ENCODE peak calls at places on chromosomes 12 and 14, in nine cellular contexts. K, J, V, D, X, F, L, H and S are unnamed samples.

GRCh38 chr12:118124333-118124874 is 11.5 kb upstream of the PEBP1 start:
- DNase-seq in K (no peak), J (no peak), V (no peak), D (no peak), X (no peak), F (no peak), L (no peak), H (no peak), S (no peak)

GRCh38 chr14:44463386-44464004 is 43.6 kb downstream of the FSCB start:
- DNase-seq in K (no peak), J (no peak), V (no peak), D (no peak), X (no peak), F (no peak), L (no peak), H (no peak), S (no peak)

GRCh38 chr12:10363922-10364838 is 25.7 kb downstream of the KLRK1 start:
- DNase-seq in K (no peak), J (peak; percentile 31), V (no peak), D (peak; percentile 60), X (no peak), F (peak; percentile 26), L (no peak), H (no peak), S (peak; percentile 24)

GRCh38 chr14:70186826-70187483 is 1.8 kb downstream of the SLC8A3 start:
- DNase-seq in K (no peak), J (no peak), V (no peak), D (peak; percentile 12), X (peak; percentile 33), F (no peak), L (peak; percentile 15), H (no peak), S (no peak)

GRCh38 chr12:120267736-120268135 is 2.2 kb upstream of the PXN start:
- DNase-seq in K (no peak), J (no peak), V (no peak), D (no peak), X (no peak), F (no peak), L (no peak), H (no peak), S (no peak)

GRCh38 chr14:99391671-99392070 is 89.0 kb downstream of the SETD3 start:
- DNase-seq in K (no peak), J (no peak), V (no peak), D (no peak), X (no peak), F (no peak), L (no peak), H (no peak), S (peak; percentile 37)

GRCh38 chr12:2412305-2412643 is 359.5 kb downstream of the CACNA1C start:
- DNase-seq in K (no peak), J (no peak), V (no peak), D (no peak), X (no peak), F (no peak), L (no peak), H (no peak), S (no peak)

GRCh38 chr14:104870368-104871144 is 5.5 kb downstream of the CEP170B start:
- DNase-seq in K (no peak), J (no peak), V (peak; percentile 30), D (no peak), X (no peak), F (peak; percentile 16), L (peak; percentile 38), H (no peak), S (no peak)

GRCh38 chr14:24971255-24971654 is 78.7 kb downstream of the STXBP6 start:
- DNase-seq in K (no peak), J (no peak), V (no peak), D (no peak), X (no peak), F (no peak), L (no peak), H (no peak), S (no peak)

GRCh38 chr14:96047101-96047500 is 7.9 kb downstream of the C14orf132 start:
- DNase-seq in K (no peak), J (no peak), V (no peak), D (no peak), X (no peak), F (no peak), L (no peak), H (no peak), S (no peak)

GRCh38 chr14:34826661-34827060 is 48.5 kb downstream of the BAZ1A start:
- DNase-seq in K (no peak), J (no peak), V (no peak), D (no peak), X (no peak), F (no peak), L (no peak), H (no peak), S (no peak)

GRCh38 chr12:29232086-29232485 is 83.0 kb downstream of the FAR2 start:
- DNase-seq in K (no peak), J (no peak), V (no peak), D (no peak), X (no peak), F (no peak), L (no peak), H (no peak), S (no peak)

GRCh38 chr14:87944987-87945604 is 47.9 kb downstream of the GALC start:
- DNase-seq in K (no peak), J (no peak), V (no peak), D (peak; percentile 55), X (no peak), F (no peak), L (no peak), H (peak; percentile 13), S (peak; percentile 32)

GRCh38 chr14:27049611-27050172 is 451.9 kb upstream of the NOVA1 start:
- DNase-seq in K (no peak), J (no peak), V (no peak), D (no peak), X (no peak), F (no peak), L (no peak), H (no peak), S (no peak)

GRCh38 chr14:94451826-94452225 is 774 bp downstream of the SERPINA11 start:
- DNase-seq in K (no peak), J (no peak), V (no peak), D (no peak), X (no peak), F (no peak), L (no peak), H (no peak), S (no peak)

GRCh38 chr14:76908834-76909233 is 82.6 kb downstream of the LRRC74A start:
- DNase-seq in K (no peak), J (peak; percentile 66), V (no peak), D (peak; percentile 88), X (no peak), F (no peak), L (no peak), H (no peak), S (peak; percentile 96)

GRCh38 chr14:71372411-71372838 is 465.2 kb downstream of the PCNX1 start:
- DNase-seq in K (no peak), J (no peak), V (no peak), D (no peak), X (peak; percentile 21), F (no peak), L (no peak), H (peak; percentile 92), S (peak; percentile 36)

GRCh38 chr12:47214771-47215170 is 135.0 kb upstream of the AMIGO2 start:
- DNase-seq in K (no peak), J (no peak), V (no peak), D (no peak), X (no peak), F (no peak), L (no peak), H (no peak), S (no peak)

GRCh38 chr14:104280085-104280901 is 141.9 kb downstream of the KIF26A start:
- DNase-seq in K (no peak), J (no peak), V (no peak), D (no peak), X (no peak), F (peak; percentile 11), L (peak; percentile 7), H (no peak), S (no peak)

GRCh38 chr12:57218030-57218853 is 1.6 kb downstream of the NXPH4 start:
- DNase-seq in K (no peak), J (no peak), V (no peak), D (no peak), X (no peak), F (no peak), L (no peak), H (no peak), S (no peak)

GRCh38 chr12:109744026-109744425 is 30.4 kb downstream of the FAM222A start:
- DNase-seq in K (no peak), J (no peak), V (no peak), D (no peak), X (no peak), F (peak; percentile 2), L (no peak), H (no peak), S (no peak)

GRCh38 chr14:99575043-99576023 is 28.7 kb downstream of the CCDC85C start:
- DNase-seq in K (no peak), J (no peak), V (no peak), D (peak; percentile 25), X (no peak), F (peak; percentile 39), L (no peak), H (peak; percentile 89), S (peak; percentile 11)

GRCh38 chr12:132319991-132320570 is 9.3 kb downstream of the GALNT9 start:
- DNase-seq in K (no peak), J (no peak), V (no peak), D (no peak), X (no peak), F (no peak), L (no peak), H (no peak), S (no peak)

GRCh38 chr14:102200690-102201368 is 61.1 kb downstream of the WDR20 start:
- DNase-seq in K (no peak), J (peak; percentile 30), V (no peak), D (no peak), X (no peak), F (no peak), L (no peak), H (no peak), S (peak; percentile 55)